ENCODE peak calls at places on chromosomes 13 and 19, in four cellular contexts. I is osteocyte; A is activated T-helper 2 cell treated with anti-CD3 and anti-CD28 coated beads, Interferon-gamma antibody, Interleukin-2, Interleukin-4, amounts not matched to agents 10 μg/mL and 5 μg/mL and 100 μg/mL, durations not matched to agents 14 hours and 24 hours and 36 hours; N is sciatic nerve. D is an unnamed sample.

GRCh38 chr13:44574466-44574855 is 1.7 kb downstream of the TSC22D1 start:
- DNase-seq in I (no peak), A (no peak), N (no peak), D (no peak)

GRCh38 chr19:47537493-47537892 is 22.6 kb upstream of the NAPA start:
- DNase-seq in I (no peak), A (no peak), N (no peak), D (no peak)

GRCh38 chr13:51523082-51523518 is 61.2 kb upstream of the WDFY2 start:
- DNase-seq in I (no peak), A (no peak), N (no peak), D (no peak)

GRCh38 chr13:25927363-25927762 is 124.5 kb downstream of the SHISA2 start:
- DNase-seq in I (no peak), A (no peak), N (no peak), D (no peak)

GRCh38 chr19:41265376-41266153 is 1.4 kb downstream of the HNRNPUL1 start:
- DNase-seq in I (no peak), A (no peak), N (no peak), D (peak)

GRCh38 chr13:24693862-24694471 is 13.8 kb downstream of the ATP12A start:
- DNase-seq in I (no peak), A (peak), N (no peak), D (peak)

GRCh38 chr19:45468159-45468651 is 409 bp downstream of the FOSB start:
- DNase-seq in I (no peak), A (peak), N (no peak), D (peak)

GRCh38 chr13:47027797-47028437 is 131.1 kb upstream of the HTR2A start:
- DNase-seq in I (no peak), A (no peak), N (no peak), D (no peak)

GRCh38 chr19:6731822-6732221 is 5.6 kb downstream of the GPR108 start:
- DNase-seq in I (no peak), A (no peak), N (no peak), D (no peak)

GRCh38 chr19:55305491-55305890 is 19.6 kb downstream of the TMEM150B start:
- DNase-seq in I (no peak), A (peak), N (no peak), D (no peak)

GRCh38 chr19:41263042-41263849 is 926 bp upstream of the HNRNPUL1 start:
- DNase-seq in I (peak), A (peak), N (peak), D (peak)

GRCh38 chr13:65990684-65991083 is 1239.5 kb downstream of the PCDH9 start:
- DNase-seq in I (no peak), A (no peak), N (no peak), D (no peak)

GRCh38 chr19:36060430-36060829 is 5.7 kb downstream of the WDR62 start:
- DNase-seq in I (no peak), A (no peak), N (peak), D (peak)

GRCh38 chr13:71772376-71772775 is 94.6 kb downstream of the DACH1 start:
- DNase-seq in I (no peak), A (no peak), N (no peak), D (no peak)

GRCh38 chr13:106569233-106570095 is 1.5 kb upstream of the ARGLU1 start:
- DNase-seq in I (no peak), A (no peak), N (no peak), D (peak)

GRCh38 chr19:14441041-14441938 is 8.2 kb downstream of the PKN1 start:
- DNase-seq in I (no peak), A (no peak), N (no peak), D (no peak)

GRCh38 chr13:74761794-74762193 is 627.6 kb upstream of the KLF12 start:
- DNase-seq in I (no peak), A (no peak), N (no peak), D (no peak)

GRCh38 chr13:54945978-54946377 is 1917.4 kb downstream of the OLFM4 start:
- DNase-seq in I (no peak), A (no peak), N (no peak), D (no peak)

GRCh38 chr19:41377977-41378707 is 1.8 kb downstream of the TMEM91 start:
- DNase-seq in I (no peak), A (no peak), N (no peak), D (no peak)

GRCh38 chr19:5801796-5802616 is 2.9 kb upstream of the NRTN start:
- DNase-seq in I (no peak), A (no peak), N (no peak), D (no peak)